ENCODE peak calls at places on chromosomes 13 and 19, in nine cellular contexts. Q, X, A, T, Z, Y, L, F and D are unnamed samples.

GRCh38 chr19:35436477-35437141 is 11.4 kb upstream of the FFAR2 start:
- DNase-seq in Q (no peak), A (peak; percentile 57), L (no peak), T (no peak), F (no peak), Z (no peak), X (no peak), Y (peak; percentile 20), D (peak; percentile 48)

GRCh38 chr13:30031488-30031887 is 181.1 kb upstream of the UBL3 start:
- DNase-seq in X (no peak), Y (no peak), T (no peak), A (no peak), L (no peak), Q (no peak), F (no peak), Z (no peak), D (no peak)

GRCh38 chr19:34588249-34588648 is 88.7 kb downstream of the SCGB2B2 start:
- DNase-seq in A (no peak), Y (no peak), T (no peak), F (no peak), Z (no peak), X (no peak), Q (no peak), L (no peak), D (no peak)

GRCh38 chr13:113853518-113854237 is 10.2 kb downstream of the GAS6 start:
- DNase-seq in X (no peak), T (no peak), Q (no peak), A (no peak), F (no peak), Y (no peak), Z (peak; percentile 41), L (no peak), D (peak; percentile 49)

GRCh38 chr19:57171551-57172081 is 4.3 kb upstream of the DUXA start:
- DNase-seq in F (no peak), L (no peak), X (peak; percentile 28), Z (peak; percentile 51), A (peak; percentile 76), Q (no peak), Y (peak; percentile 15), T (no peak), D (peak; percentile 17)

GRCh38 chr19:7636691-7637373 is at the start of gene STXBP2:
- DNase-seq in Z (no peak), A (peak; percentile 94), Q (peak; percentile 19), Y (peak; percentile 37), T (no peak), L (no peak), X (no peak), F (no peak), D (no peak)

GRCh38 chr13:44382635-44383145 is 9.1 kb downstream of the SERP2 start:
- DNase-seq in L (no peak), X (no peak), F (no peak), Z (no peak), Q (no peak), A (no peak), T (no peak), Y (no peak), D (no peak)

GRCh38 chr13:30504081-30504480 is 38.3 kb upstream of the HMGB1 start:
- DNase-seq in A (no peak), X (peak; percentile 51), Z (no peak), F (no peak), T (no peak), Q (no peak), L (no peak), Y (no peak), D (peak; percentile 20)

DNA sequence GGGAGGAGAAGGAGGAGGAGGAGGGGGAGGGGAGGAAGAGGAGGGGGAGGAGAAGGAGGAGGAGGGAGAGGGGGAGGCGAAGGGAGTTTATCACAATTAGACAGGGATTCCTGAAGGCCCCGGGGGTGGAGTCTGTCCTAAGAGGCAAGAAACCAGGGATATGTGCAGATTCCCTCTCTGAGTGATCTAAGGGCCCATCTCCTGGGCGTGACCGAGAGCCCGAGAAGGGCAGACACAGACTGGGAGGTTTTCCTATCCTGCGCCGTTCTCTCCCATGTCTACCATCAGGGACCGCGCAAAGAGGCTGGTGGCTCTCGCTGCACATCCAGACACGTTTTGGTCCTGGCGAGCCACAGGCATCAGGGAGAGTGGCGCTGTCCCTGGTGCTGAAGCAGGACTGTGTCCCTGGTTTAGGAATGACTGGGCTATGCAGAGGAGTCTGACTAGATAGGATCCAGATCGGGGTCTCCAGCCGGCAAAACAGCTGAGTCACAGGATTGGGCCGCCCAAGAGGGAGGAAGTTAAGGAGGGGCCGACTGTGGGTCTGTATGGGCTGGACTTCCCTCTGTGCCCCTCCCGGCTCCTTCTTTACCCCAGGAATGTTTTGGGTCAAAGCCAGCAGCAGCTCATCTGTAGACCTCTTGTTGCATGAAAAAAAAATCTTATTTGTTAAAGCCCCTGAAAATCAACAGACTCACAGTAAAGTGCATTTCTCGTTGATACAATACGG is 17.9 kb upstream of the ZNF175 start:
- DNase-seq in Q (no peak), T (no peak), Y (peak; percentile 54), F (no peak), L (no peak), X (peak; percentile 70), Z (no peak), A (peak; percentile 72), D (peak; percentile 51)
- H3K4me3 ChIP-seq in Q (no peak overlapping the region), T (no peak overlapping the region), Y (no peak overlapping the region), F (no peak overlapping the region), L (no peak overlapping the region), X (no peak overlapping the region), Z (no peak overlapping the region), A (no peak overlapping the region), D (no peak overlapping the region)

DNA sequence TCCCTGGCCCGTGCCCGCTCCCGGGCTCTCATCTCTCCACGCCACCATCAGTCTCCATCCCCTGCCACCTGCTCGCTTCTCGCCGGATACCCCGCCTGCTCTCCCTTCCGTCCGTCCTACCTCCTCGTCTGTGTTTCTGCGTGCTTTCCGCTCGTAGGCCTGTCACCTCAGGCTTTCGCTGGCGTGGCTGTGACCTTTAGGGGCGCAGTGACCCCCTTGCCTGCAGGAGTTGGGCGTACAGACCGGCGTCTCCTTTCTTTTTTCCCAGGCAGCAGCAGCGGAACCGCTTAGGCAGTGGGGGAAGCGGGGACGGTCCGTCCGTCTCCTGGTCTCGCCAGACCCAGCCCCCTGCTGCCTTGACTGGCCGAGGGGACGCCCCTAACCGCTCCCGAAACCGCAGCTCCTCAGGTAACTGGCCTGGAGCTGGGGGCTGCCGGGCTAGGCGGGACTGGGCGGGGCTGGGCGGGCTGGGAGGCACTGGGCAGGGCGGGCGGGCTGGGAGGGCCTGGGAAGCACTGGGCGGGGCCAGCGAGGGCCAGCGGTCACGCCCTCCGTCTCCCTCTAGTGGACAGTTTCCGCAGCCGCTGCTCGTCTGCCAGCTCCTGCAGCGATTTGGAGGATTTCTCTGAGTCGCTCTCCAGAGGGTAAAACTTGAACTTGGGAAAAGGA is 6.3 kb downstream of the PGLYRP1 start:
- DNase-seq in T (no peak), Q (no peak), F (no peak), Z (peak; percentile 65), X (peak; percentile 52), A (peak; percentile 94), L (no peak), Y (peak; percentile 62), D (peak; percentile 70)
- TF ChIP-seq CTCF in T (peak; percentile 78), Q (peak; percentile 75), F (peak; percentile 67), Z (peak; percentile 90), X (peak; percentile 87), A (peak; percentile 87), L (peak; percentile 93), Y (peak; percentile 96), D (peak; percentile 68)

GRCh38 chr19:42028304-42029216 is 34.5 kb upstream of the ATP1A3 start:
- DNase-seq in Q (no peak), F (no peak), A (no peak), Z (no peak), Y (no peak), L (no peak), T (no peak), X (no peak), D (no peak)

GRCh38 chr19:42033413-42033812 is 36.6 kb downstream of the GRIK5 start:
- DNase-seq in F (no peak), T (no peak), X (no peak), A (no peak), L (no peak), Q (no peak), Z (no peak), Y (no peak), D (no peak)

GRCh38 chr19:42030605-42031004 is 36.6 kb upstream of the ATP1A3 start:
- DNase-seq in Y (no peak), T (no peak), Q (no peak), Z (no peak), F (no peak), L (no peak), X (no peak), A (no peak), D (no peak)

GRCh38 chr19:42037649-42038048 is 32.4 kb downstream of the GRIK5 start:
- DNase-seq in F (no peak), L (no peak), X (no peak), T (no peak), A (no peak), Z (no peak), Q (no peak), Y (no peak), D (no peak)

DNA sequence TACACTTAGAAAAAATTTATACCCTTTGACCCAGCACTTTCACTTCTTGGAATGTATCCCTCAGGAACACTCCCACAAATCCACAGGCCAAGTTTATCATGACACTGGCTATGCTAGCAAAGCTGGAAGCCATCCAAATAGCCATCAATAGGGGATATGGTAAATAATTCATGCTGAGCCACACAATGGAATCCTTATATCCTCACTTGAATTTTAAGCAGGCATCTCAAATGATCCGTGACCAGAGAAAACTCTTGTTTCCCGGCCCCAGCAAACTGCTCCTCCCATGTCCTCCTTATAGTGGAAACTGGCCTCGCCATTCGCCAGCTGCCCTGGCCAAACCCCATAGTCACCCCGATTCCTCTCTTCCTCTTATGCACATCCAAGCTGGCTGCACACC is 37.6 kb downstream of the GRIK5 start:
- DNase-seq in L (no peak), F (peak; percentile 32), A (no peak), Q (no peak), T (no peak), Y (no peak), Z (no peak), X (no peak), D (no peak)
- H3K4me3 ChIP-seq in L (no peak overlapping the region), F (no peak overlapping the region), A (no peak overlapping the region), Q (no peak overlapping the region), T (no peak overlapping the region), Y (no peak overlapping the region), Z (no peak overlapping the region), X (no peak overlapping the region), D (no peak overlapping the region)

GRCh38 chr19:19032420-19033175 is 719 bp downstream of the SUGP2 start:
- DNase-seq in Z (peak; percentile 78), X (peak; percentile 98), Q (peak; percentile 80), L (peak; percentile 86), T (peak; percentile 78), A (peak; percentile 91), Y (peak; percentile 81), F (no peak), D (peak; percentile 95)

GRCh38 chr19:19039901-19040300 is 6.5 kb downstream of the ARMC6 start:
- DNase-seq in A (no peak), Q (no peak), T (no peak), L (no peak), X (no peak), F (no peak), Y (no peak), Z (no peak), D (no peak)

GRCh38 chr19:19033426-19034203 is at the start of the genes ARMC6 and SUGP2:
- DNase-seq in T (no peak), Y (peak; percentile 66), F (no peak), Z (peak; percentile 82), L (peak; percentile 31), Q (peak; percentile 46), X (peak; percentile 74), A (peak; percentile 95), D (peak; percentile 79)

GRCh38 chr19:19033176-19033425 is 216 bp downstream of the SUGP2 start:
- DNase-seq in A (no peak), X (no peak), T (no peak), Z (no peak), Y (no peak), L (no peak), F (no peak), Q (no peak), D (no peak)

GRCh38 chr19:19034204-19034624 is 811 bp downstream of the ARMC6 start:
- DNase-seq in Q (no peak), T (no peak), L (no peak), Y (no peak), F (no peak), X (peak; percentile 62), Z (no peak), A (peak; percentile 85), D (peak; percentile 73)
- TF ChIP-seq CTCF in Q (no peak), T (no peak), L (no peak), Y (no peak), F (no peak), X (no peak), Z (no peak), A (no peak), D (no peak)